ENCODE peak calls at places on chromosomes 2 and 18, in seven cellular contexts. R, A, N, P, Y, U and G are unnamed samples.

GRCh38 chr2:179377296-179377695 is 112.7 kb upstream of the SESTD1 start:
- DNase-seq in R (no peak), A (no peak), N (peak), P (no peak), Y (no peak), U (no peak), G (no peak)

GRCh38 chr2:165114345-165114943 is 89.4 kb downstream of the SCN3A start:
- DNase-seq in R (no peak), A (no peak), N (peak), P (no peak), Y (peak), U (peak), G (no peak)

GRCh38 chr2:63660060-63660459 is 71.3 kb downstream of the MDH1 start:
- DNase-seq in R (no peak), A (no peak), N (no peak), P (no peak), Y (no peak), U (no peak), G (no peak)

GRCh38 chr2:219016721-219017120 is 23.5 kb upstream of the CRYBA2 start:
- DNase-seq in R (no peak), A (no peak), N (no peak), P (no peak), Y (no peak), U (no peak), G (no peak)

GRCh38 chr2:16209799-16210198 is 269.4 kb downstream of the MYCN start:
- DNase-seq in R (no peak), A (no peak), N (no peak), P (no peak), Y (no peak), U (no peak), G (no peak)

GRCh38 chr2:158828378-158829136 is 33.4 kb downstream of the DAPL1 start:
- DNase-seq in R (no peak), A (no peak), N (peak), P (no peak), Y (no peak), U (no peak), G (no peak)

GRCh38 chr2:36824281-36824680 is 127.8 kb downstream of the VIT start:
- DNase-seq in R (no peak), A (no peak), N (no peak), P (no peak), Y (no peak), U (no peak), G (no peak)

GRCh38 chr2:10002681-10003080 is 40.7 kb upstream of the KLF11 start:
- DNase-seq in R (no peak), A (no peak), N (no peak), P (no peak), Y (no peak), U (no peak), G (no peak)

GRCh38 chr2:231387904-231388724 is 7.4 kb upstream of the B3GNT7 start:
- DNase-seq in R (no peak), A (no peak), N (peak), P (peak), Y (peak), U (peak), G (peak)

GRCh38 chr2:157307021-157307420 is 18.6 kb downstream of the ERMN start:
- DNase-seq in R (no peak), A (no peak), N (no peak), P (peak), Y (peak), U (no peak), G (no peak)

GRCh38 chr2:21381421-21381820 is 257.7 kb downstream of the TDRD15 start:
- DNase-seq in R (no peak), A (peak), N (peak), P (peak), Y (no peak), U (no peak), G (no peak)

GRCh38 chr2:98432145-98432544 is 12.5 kb upstream of the INPP4A start:
- DNase-seq in R (no peak), A (no peak), N (no peak), P (no peak), Y (no peak), U (no peak), G (no peak)

GRCh38 chr18:27363918-27364317 is 178.8 kb upstream of the CHST9 start:
- DNase-seq in R (no peak), A (no peak), N (peak), P (peak), Y (no peak), U (peak), G (no peak)

GRCh38 chr2:219073413-219074129 is 12.8 kb upstream of the IHH start:
- DNase-seq in R (no peak), A (peak), N (peak), P (peak), Y (peak), U (peak), G (peak)

GRCh38 chr2:139876964-139877363 is 1096.8 kb upstream of the NXPH2 start:
- DNase-seq in R (no peak), A (no peak), N (no peak), P (no peak), Y (no peak), U (no peak), G (no peak)

GRCh38 chr18:12774982-12775381 is 72.1 kb downstream of the PSMG2 start:
- DNase-seq in R (no peak), A (no peak), N (no peak), P (no peak), Y (peak), U (no peak), G (no peak)

GRCh38 chr2:10524841-10525572 is 76.9 kb upstream of the ODC1 start:
- DNase-seq in R (no peak), A (no peak), N (no peak), P (no peak), Y (no peak), U (no peak), G (no peak)

GRCh38 chr2:156334496-156335478 is 2.3 kb upstream of the NR4A2 start:
- DNase-seq in R (peak), A (peak), N (peak), P (peak), Y (peak), U (peak), G (no peak)

GRCh38 chr2:63544017-63544627 is 44.2 kb downstream of the WDPCP start:
- DNase-seq in R (no peak), A (no peak), N (no peak), P (no peak), Y (peak), U (peak), G (no peak)

GRCh38 chr2:211331736-211332135 is 775.3 kb downstream of the CPS1 start:
- DNase-seq in R (no peak), A (no peak), N (no peak), P (no peak), Y (no peak), U (no peak), G (no peak)

GRCh38 chr18:58796205-58796604 is 68.5 kb upstream of the ZNF532 start:
- DNase-seq in R (no peak), A (no peak), N (peak), P (no peak), Y (no peak), U (no peak), G (no peak)

GRCh38 chr2:239787651-239788050 is 237.5 kb downstream of the NDUFA10 start:
- DNase-seq in R (no peak), A (no peak), N (no peak), P (no peak), Y (no peak), U (no peak), G (no peak)

GRCh38 chr2:158138255-158138654 is 36.6 kb downstream of the UPP2 start:
- DNase-seq in R (no peak), A (no peak), N (no peak), P (no peak), Y (no peak), U (peak), G (no peak)

GRCh38 chr18:50466634-50467033 is 91.8 kb downstream of the SKA1 start:
- DNase-seq in R (no peak), A (no peak), N (peak), P (no peak), Y (peak), U (peak), G (no peak)

GRCh38 chr2:130231656-130232055 is 33.4 kb upstream of the TUBA3E start:
- DNase-seq in R (no peak), A (no peak), N (no peak), P (no peak), Y (no peak), U (no peak), G (no peak)